ENCODE peak calls at places on chromosomes 16 and 17, in seven cellular contexts. Z is fibroblast of lung, O is colonic mucosa, T is fibroblast of pulmonary artery, Q is GM06990, C is thoracic aorta, V is HFF-Myc. A is an unnamed sample.

GRCh38 chr17:1939979-1940809 is 84.9 kb downstream of the RTN4RL1 start:
- DNase-seq in Z (peak; percentile 26), O (peak; percentile 43), T (no peak), Q (no peak), C (no peak), V (no peak), A (peak; percentile 28)

GRCh38 chr17:49216953-49217650 is 6.6 kb downstream of the ABI3 start:
- DNase-seq in Z (no peak), O (peak; percentile 77), T (no peak), Q (no peak), C (no peak), V (no peak), A (no peak)

GRCh38 chr16:63689068-63689467 is 1432.8 kb downstream of the CDH11 start:
- DNase-seq in Z (no peak), O (no peak), T (peak; percentile 85), Q (no peak), C (no peak), V (no peak), A (no peak)

GRCh38 chr16:48556913-48557351 is 53.0 kb downstream of the N4BP1 start:
- DNase-seq in Z (peak; percentile 85), O (no peak), T (peak; percentile 62), Q (no peak), C (no peak), V (no peak), A (peak; percentile 41)

GRCh38 chr16:69465083-69465721 is 40.8 kb downstream of the CYB5B start:
- DNase-seq in Z (peak; percentile 78), O (peak; percentile 27), T (no peak), Q (peak; percentile 27), C (no peak), V (no peak), A (no peak)

GRCh38 chr17:21213491-21214014 is 408 bp downstream of the TMEM11 start:
- DNase-seq in Z (no peak), O (no peak), T (peak; percentile 27), Q (no peak), C (no peak), V (no peak), A (no peak)

GRCh38 chr17:67180275-67180674 is 64.7 kb downstream of the HELZ start:
- DNase-seq in Z (no peak), O (no peak), T (no peak), Q (no peak), C (no peak), V (no peak), A (no peak)

GRCh38 chr17:32318071-32318470 is 23.9 kb downstream of the C17orf75 start:
- DNase-seq in Z (no peak), O (no peak), T (no peak), Q (no peak), C (no peak), V (no peak), A (no peak)

GRCh38 chr16:81004646-81005353 is 1.9 kb downstream of the CMC2 start:
- DNase-seq in Z (peak; percentile 77), O (peak; percentile 53), T (peak; percentile 76), Q (peak; percentile 45), C (no peak), V (peak; percentile 35), A (peak; percentile 27)

GRCh38 chr16:84720180-84720579 is 20.4 kb downstream of the USP10 start:
- DNase-seq in Z (peak; percentile 56), O (no peak), T (no peak), Q (no peak), C (no peak), V (peak; percentile 32), A (no peak)

GRCh38 chr17:41835214-41835799 is 725 bp downstream of the NT5C3B start:
- DNase-seq in Z (no peak), O (no peak), T (no peak), Q (no peak), C (no peak), V (no peak), A (peak; percentile 68)

DNA sequence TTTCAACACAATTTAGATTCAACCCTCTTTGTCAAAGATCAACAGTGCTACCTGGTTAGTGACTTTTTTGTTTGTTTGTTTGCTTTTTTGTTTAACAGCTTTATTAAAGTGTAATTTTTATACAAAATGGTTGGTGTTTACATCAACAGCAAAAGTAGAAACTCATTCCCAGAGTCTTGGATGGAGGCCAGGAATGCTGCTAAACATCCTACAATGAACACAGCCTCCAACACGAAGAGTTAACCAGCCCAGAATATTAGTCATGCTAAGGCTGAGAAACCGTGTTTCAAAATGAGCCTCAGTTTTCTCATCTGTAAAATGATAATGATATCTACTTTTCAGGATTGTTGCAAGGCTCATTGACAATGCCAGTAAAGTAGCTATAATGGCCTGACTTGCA is 211.0 kb upstream of the MAF start:
- DNase-seq in Z (peak; percentile 59), O (no peak), T (no peak), Q (no peak), C (no peak), V (no peak), A (no peak)
- TF ChIP-seq CTCF in Z (no peak), O (no peak), T (no peak), Q (no peak), C (no peak), V (no peak), A (no peak)

GRCh38 chr16:70809392-70810060 is 8.6 kb upstream of the VAC14 start:
- DNase-seq in Z (no peak), O (no peak), T (no peak), Q (no peak), C (no peak), V (no peak), A (peak; percentile 45)

GRCh38 chr16:70805380-70805779 is 4.4 kb upstream of the VAC14 start:
- DNase-seq in Z (no peak), O (no peak), T (no peak), Q (no peak), C (no peak), V (no peak), A (no peak)

GRCh38 chr16:70805787-70806186 is 4.8 kb upstream of the VAC14 start:
- DNase-seq in Z (peak; percentile 25), O (no peak), T (peak; percentile 76), Q (no peak), C (no peak), V (no peak), A (no peak)

GRCh38 chr16:70804729-70805169 is 3.8 kb upstream of the VAC14 start:
- DNase-seq in Z (no peak), O (no peak), T (no peak), Q (no peak), C (no peak), V (no peak), A (no peak)

GRCh38 chr16:70808371-70808770 is 7.4 kb upstream of the VAC14 start:
- DNase-seq in Z (no peak), O (no peak), T (no peak), Q (no peak), C (no peak), V (no peak), A (no peak)
- TF ChIP-seq CTCF in Z (peak; percentile 17), O (no peak), T (no peak), Q (peak; percentile 30), C (no peak), V (peak; percentile 31), A (no peak)

GRCh38 chr16:55566432-55567175 is at the start of gene CAPNS2:
- DNase-seq in Z (no peak), O (no peak), T (no peak), Q (no peak), C (no peak), V (no peak), A (no peak)

GRCh38 chr16:55567382-55567781 is 898 bp downstream of the CAPNS2 start:
- DNase-seq in Z (peak; percentile 71), O (no peak), T (peak; percentile 88), Q (no peak), C (no peak), V (no peak), A (no peak)

GRCh38 chr16:55569025-55569424 is 2.5 kb downstream of the CAPNS2 start:
- DNase-seq in Z (peak; percentile 36), O (no peak), T (peak; percentile 64), Q (no peak), C (no peak), V (no peak), A (no peak)

GRCh38 chr16:55570159-55570558 is 3.7 kb downstream of the CAPNS2 start:
- DNase-seq in Z (no peak), O (no peak), T (no peak), Q (no peak), C (no peak), V (no peak), A (no peak)

DNA sequence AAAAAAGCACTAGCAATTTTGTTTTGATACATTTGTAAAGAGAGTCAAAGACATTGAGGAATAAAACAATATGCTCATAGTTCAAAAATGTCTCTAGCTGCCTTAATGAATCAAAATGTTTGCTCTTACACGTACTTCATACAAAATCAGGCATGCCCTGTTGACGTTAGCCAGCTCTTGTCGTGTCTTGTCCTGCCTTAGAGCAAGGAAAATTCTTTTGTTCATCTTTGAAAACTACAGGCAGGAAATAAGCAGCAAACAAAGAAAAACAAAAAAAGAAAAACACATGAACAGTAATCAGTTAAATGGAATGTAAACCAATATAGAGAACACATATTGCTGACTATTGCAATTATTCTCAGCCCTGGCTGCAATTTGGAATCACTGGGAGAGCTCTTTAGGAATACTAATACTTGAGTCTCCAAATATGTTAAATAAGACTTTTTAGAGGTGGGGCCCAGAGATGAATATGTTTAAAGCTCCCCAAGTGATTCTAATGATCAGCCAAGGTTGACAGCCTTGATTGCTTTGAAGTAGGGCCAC is 1.7 kb downstream of the CAPNS2 start:
- DNase-seq in Z (peak; percentile 25), O (no peak), T (no peak), Q (no peak), C (no peak), V (no peak), A (no peak)
- TF ChIP-seq CTCF in Z (no peak), O (no peak), T (no peak), Q (no peak), C (no peak), V (no peak), A (no peak)

GRCh38 chr17:7313028-7313889 is 1.9 kb downstream of the GPS2 start:
- DNase-seq in Z (no peak), O (no peak), T (no peak), Q (no peak), C (no peak), V (no peak), A (no peak)
- TF ChIP-seq CTCF in Z (peak; percentile 12), O (no peak), T (no peak), Q (no peak), C (peak; percentile 13), V (no peak), A (no peak)

DNA sequence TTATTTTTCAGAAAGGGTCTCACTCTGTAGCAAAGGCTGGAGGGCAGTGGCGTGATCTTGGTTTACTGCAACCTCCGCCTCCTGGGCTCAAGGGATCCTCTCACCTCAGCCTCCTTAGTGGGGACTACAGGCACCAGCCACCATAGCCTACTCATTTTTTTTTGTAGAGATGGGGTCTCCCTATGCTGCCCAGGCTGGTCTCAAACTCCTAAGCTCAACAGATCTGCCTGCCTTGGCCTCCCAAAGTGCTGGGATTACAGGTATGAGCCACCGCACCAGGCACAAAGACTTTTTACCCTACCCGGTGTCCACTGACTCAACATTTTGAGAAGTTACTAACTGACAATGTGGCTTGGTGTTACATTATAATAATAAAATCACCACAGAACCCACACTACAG is 7.2 kb downstream of the GRB2 start:
- DNase-seq in Z (no peak), O (no peak), T (no peak), Q (no peak), C (no peak), V (no peak), A (no peak)
- TF ChIP-seq CTCF in Z (no peak), O (no peak), T (no peak), Q (no peak), C (no peak), V (no peak), A (no peak)

A was measured in GM13977.